ENCODE peak calls at places on chromosome 4, in nine cellular contexts. One of them, this sample, is unnamed.

GRCh38 chr4:155408796-155409195 is 32.0 kb upstream of the MAP9 start:
- DNase-seq in NCI-H345: no peak
- DNase-seq in HT1080: no peak
- DNase-seq in non-pigmented ciliary epithelial cell: no peak
- DNase-seq in LoVo: no peak
- DNase-seq in RCC 7860: no peak
- DNase-seq in EL: no peak
- DNase-seq in astrocyte of the hippocampus: no peak
- DNase-seq in stimulated activated CD8-positive, alpha-beta memory T cell treated with anti-CD3 and anti-CD28 coated beads, Interleukin-4, amount 100 ng/mL, for 24 hours: no peak
- DNase-seq in this sample: no peak

GRCh38 chr4:7761720-7762119 is 177.9 kb downstream of the AFAP1 start:
- DNase-seq in non-pigmented ciliary epithelial cell: no peak
- DNase-seq in NCI-H345: no peak
- DNase-seq in RCC 7860: peak
- DNase-seq in EL: peak
- DNase-seq in stimulated activated CD8-positive, alpha-beta memory T cell treated with anti-CD3 and anti-CD28 coated beads, Interleukin-4, amount 100 ng/mL, for 24 hours: peak
- DNase-seq in HT1080: no peak
- DNase-seq in astrocyte of the hippocampus: peak
- DNase-seq in LoVo: peak
- DNase-seq in this sample: peak

GRCh38 chr4:73257995-73258667 is 467 bp downstream of the ANKRD17 start:
- DNase-seq in NCI-H345: no peak
- DNase-seq in LoVo: peak
- DNase-seq in stimulated activated CD8-positive, alpha-beta memory T cell treated with anti-CD3 and anti-CD28 coated beads, Interleukin-4, amount 100 ng/mL, for 24 hours: no peak
- DNase-seq in RCC 7860: peak
- DNase-seq in non-pigmented ciliary epithelial cell: no peak
- DNase-seq in astrocyte of the hippocampus: peak
- DNase-seq in EL: peak
- DNase-seq in HT1080: peak
- DNase-seq in this sample: no peak

GRCh38 chr4:37434469-37434868 is 189.9 kb downstream of the NWD2 start:
- DNase-seq in astrocyte of the hippocampus: peak
- DNase-seq in non-pigmented ciliary epithelial cell: no peak
- DNase-seq in NCI-H345: no peak
- DNase-seq in LoVo: no peak
- DNase-seq in EL: peak
- DNase-seq in RCC 7860: no peak
- DNase-seq in HT1080: peak
- DNase-seq in stimulated activated CD8-positive, alpha-beta memory T cell treated with anti-CD3 and anti-CD28 coated beads, Interleukin-4, amount 100 ng/mL, for 24 hours: no peak
- DNase-seq in this sample: peak

GRCh38 chr4:173167793-173168395 is 717 bp upstream of the GALNT7 start:
- DNase-seq in LoVo: peak
- DNase-seq in non-pigmented ciliary epithelial cell: no peak
- DNase-seq in NCI-H345: peak
- DNase-seq in RCC 7860: peak
- DNase-seq in HT1080: peak
- DNase-seq in astrocyte of the hippocampus: peak
- DNase-seq in stimulated activated CD8-positive, alpha-beta memory T cell treated with anti-CD3 and anti-CD28 coated beads, Interleukin-4, amount 100 ng/mL, for 24 hours: peak
- DNase-seq in EL: peak
- DNase-seq in this sample: peak

GRCh38 chr4:183544109-183544508 is 39.3 kb downstream of the ING2 start:
- DNase-seq in EL: peak
- DNase-seq in astrocyte of the hippocampus: no peak
- DNase-seq in stimulated activated CD8-positive, alpha-beta memory T cell treated with anti-CD3 and anti-CD28 coated beads, Interleukin-4, amount 100 ng/mL, for 24 hours: no peak
- DNase-seq in HT1080: peak
- DNase-seq in RCC 7860: no peak
- DNase-seq in LoVo: no peak
- DNase-seq in NCI-H345: no peak
- DNase-seq in non-pigmented ciliary epithelial cell: no peak
- DNase-seq in this sample: peak

GRCh38 chr4:86181585-86181984 is 178.3 kb downstream of the MAPK10 start:
- DNase-seq in LoVo: no peak
- DNase-seq in RCC 7860: peak
- DNase-seq in HT1080: peak
- DNase-seq in non-pigmented ciliary epithelial cell: peak
- DNase-seq in stimulated activated CD8-positive, alpha-beta memory T cell treated with anti-CD3 and anti-CD28 coated beads, Interleukin-4, amount 100 ng/mL, for 24 hours: no peak
- DNase-seq in astrocyte of the hippocampus: peak
- DNase-seq in EL: peak
- DNase-seq in NCI-H345: no peak
- DNase-seq in this sample: peak

GRCh38 chr4:39429476-39430310 is 23.0 kb downstream of the KLB start:
- DNase-seq in stimulated activated CD8-positive, alpha-beta memory T cell treated with anti-CD3 and anti-CD28 coated beads, Interleukin-4, amount 100 ng/mL, for 24 hours: no peak
- DNase-seq in NCI-H345: no peak
- DNase-seq in EL: no peak
- DNase-seq in non-pigmented ciliary epithelial cell: no peak
- DNase-seq in astrocyte of the hippocampus: no peak
- DNase-seq in RCC 7860: no peak
- DNase-seq in HT1080: no peak
- DNase-seq in LoVo: no peak
- DNase-seq in this sample: no peak

GRCh38 chr4:54695359-54696149 is 37.8 kb downstream of the KIT start:
- DNase-seq in non-pigmented ciliary epithelial cell: no peak
- DNase-seq in HT1080: no peak
- DNase-seq in NCI-H345: no peak
- DNase-seq in astrocyte of the hippocampus: no peak
- DNase-seq in LoVo: no peak
- DNase-seq in RCC 7860: no peak
- DNase-seq in EL: no peak
- DNase-seq in stimulated activated CD8-positive, alpha-beta memory T cell treated with anti-CD3 and anti-CD28 coated beads, Interleukin-4, amount 100 ng/mL, for 24 hours: no peak
- DNase-seq in this sample: no peak

GRCh38 chr4:177127658-177128057 is 182.0 kb upstream of the NEIL3 start:
- DNase-seq in astrocyte of the hippocampus: no peak
- DNase-seq in non-pigmented ciliary epithelial cell: no peak
- DNase-seq in RCC 7860: no peak
- DNase-seq in HT1080: no peak
- DNase-seq in stimulated activated CD8-positive, alpha-beta memory T cell treated with anti-CD3 and anti-CD28 coated beads, Interleukin-4, amount 100 ng/mL, for 24 hours: no peak
- DNase-seq in EL: no peak
- DNase-seq in LoVo: no peak
- DNase-seq in NCI-H345: no peak
- DNase-seq in this sample: peak

GRCh38 chr4:121736735-121737351 is 28.1 kb downstream of the SMIM43 start:
- DNase-seq in EL: peak
- DNase-seq in stimulated activated CD8-positive, alpha-beta memory T cell treated with anti-CD3 and anti-CD28 coated beads, Interleukin-4, amount 100 ng/mL, for 24 hours: no peak
- DNase-seq in NCI-H345: peak
- DNase-seq in HT1080: peak
- DNase-seq in non-pigmented ciliary epithelial cell: no peak
- DNase-seq in LoVo: peak
- DNase-seq in RCC 7860: peak
- DNase-seq in astrocyte of the hippocampus: peak
- DNase-seq in this sample: peak

GRCh38 chr4:141140271-141141205 is 7.3 kb upstream of the RNF150 start:
- DNase-seq in non-pigmented ciliary epithelial cell: no peak
- DNase-seq in EL: no peak
- DNase-seq in LoVo: no peak
- DNase-seq in astrocyte of the hippocampus: no peak
- DNase-seq in NCI-H345: peak
- DNase-seq in HT1080: no peak
- DNase-seq in RCC 7860: no peak
- DNase-seq in stimulated activated CD8-positive, alpha-beta memory T cell treated with anti-CD3 and anti-CD28 coated beads, Interleukin-4, amount 100 ng/mL, for 24 hours: no peak
- DNase-seq in this sample: no peak

GRCh38 chr4:141346144-141346543 is 125.4 kb downstream of the ZNF330 start:
- DNase-seq in astrocyte of the hippocampus: peak
- DNase-seq in HT1080: peak
- DNase-seq in EL: peak
- DNase-seq in non-pigmented ciliary epithelial cell: no peak
- DNase-seq in NCI-H345: peak
- DNase-seq in LoVo: peak
- DNase-seq in stimulated activated CD8-positive, alpha-beta memory T cell treated with anti-CD3 and anti-CD28 coated beads, Interleukin-4, amount 100 ng/mL, for 24 hours: no peak
- DNase-seq in RCC 7860: peak
- DNase-seq in this sample: peak

GRCh38 chr4:35506161-35506560 is 738.2 kb downstream of the ARAP2 start:
- DNase-seq in RCC 7860: no peak
- DNase-seq in EL: no peak
- DNase-seq in LoVo: no peak
- DNase-seq in non-pigmented ciliary epithelial cell: no peak
- DNase-seq in stimulated activated CD8-positive, alpha-beta memory T cell treated with anti-CD3 and anti-CD28 coated beads, Interleukin-4, amount 100 ng/mL, for 24 hours: no peak
- DNase-seq in NCI-H345: no peak
- DNase-seq in astrocyte of the hippocampus: no peak
- DNase-seq in HT1080: no peak
- DNase-seq in this sample: no peak

GRCh38 chr4:53943345-53944085 is 120.9 kb downstream of the CHIC2 start:
- DNase-seq in LoVo: peak
- DNase-seq in stimulated activated CD8-positive, alpha-beta memory T cell treated with anti-CD3 and anti-CD28 coated beads, Interleukin-4, amount 100 ng/mL, for 24 hours: no peak
- DNase-seq in non-pigmented ciliary epithelial cell: no peak
- DNase-seq in HT1080: peak
- DNase-seq in RCC 7860: peak
- DNase-seq in NCI-H345: no peak
- DNase-seq in astrocyte of the hippocampus: peak
- DNase-seq in EL: peak
- DNase-seq in this sample: peak

GRCh38 chr4:93828830-93829530 is 427 bp downstream of the ATOH1 start:
- DNase-seq in EL: no peak
- DNase-seq in astrocyte of the hippocampus: peak
- DNase-seq in stimulated activated CD8-positive, alpha-beta memory T cell treated with anti-CD3 and anti-CD28 coated beads, Interleukin-4, amount 100 ng/mL, for 24 hours: no peak
- DNase-seq in LoVo: no peak
- DNase-seq in RCC 7860: no peak
- DNase-seq in non-pigmented ciliary epithelial cell: no peak
- DNase-seq in NCI-H345: peak
- DNase-seq in HT1080: no peak
- DNase-seq in this sample: no peak

GRCh38 chr4:32147446-32148064 is 1427.4 kb downstream of the PCDH7 start:
- DNase-seq in astrocyte of the hippocampus: no peak
- DNase-seq in LoVo: no peak
- DNase-seq in non-pigmented ciliary epithelial cell: no peak
- DNase-seq in HT1080: no peak
- DNase-seq in EL: no peak
- DNase-seq in RCC 7860: no peak
- DNase-seq in NCI-H345: no peak
- DNase-seq in stimulated activated CD8-positive, alpha-beta memory T cell treated with anti-CD3 and anti-CD28 coated beads, Interleukin-4, amount 100 ng/mL, for 24 hours: no peak
- DNase-seq in this sample: no peak

GRCh38 chr4:109072595-109072994 is 229.9 kb downstream of the COL25A1 start:
- DNase-seq in stimulated activated CD8-positive, alpha-beta memory T cell treated with anti-CD3 and anti-CD28 coated beads, Interleukin-4, amount 100 ng/mL, for 24 hours: no peak
- DNase-seq in non-pigmented ciliary epithelial cell: no peak
- DNase-seq in EL: peak
- DNase-seq in RCC 7860: no peak
- DNase-seq in astrocyte of the hippocampus: no peak
- DNase-seq in NCI-H345: no peak
- DNase-seq in LoVo: no peak
- DNase-seq in HT1080: peak
- DNase-seq in this sample: no peak

GRCh38 chr4:2296621-2297601 is 35.0 kb upstream of the MXD4 start:
- DNase-seq in NCI-H345: no peak
- DNase-seq in EL: no peak
- DNase-seq in LoVo: no peak
- DNase-seq in stimulated activated CD8-positive, alpha-beta memory T cell treated with anti-CD3 and anti-CD28 coated beads, Interleukin-4, amount 100 ng/mL, for 24 hours: no peak
- DNase-seq in non-pigmented ciliary epithelial cell: no peak
- DNase-seq in astrocyte of the hippocampus: no peak
- DNase-seq in RCC 7860: no peak
- DNase-seq in HT1080: no peak
- DNase-seq in this sample: no peak

GRCh38 chr4:113051361-113051760 is 1.9 kb downstream of the ANK2 start:
- DNase-seq in EL: no peak
- DNase-seq in astrocyte of the hippocampus: no peak
- DNase-seq in NCI-H345: no peak
- DNase-seq in RCC 7860: no peak
- DNase-seq in HT1080: no peak
- DNase-seq in non-pigmented ciliary epithelial cell: no peak
- DNase-seq in stimulated activated CD8-positive, alpha-beta memory T cell treated with anti-CD3 and anti-CD28 coated beads, Interleukin-4, amount 100 ng/mL, for 24 hours: no peak
- DNase-seq in LoVo: no peak
- DNase-seq in this sample: no peak

GRCh38 chr4:131316086-131316485 is 1833.0 kb upstream of the PCDH10 start:
- DNase-seq in RCC 7860: no peak
- DNase-seq in EL: no peak
- DNase-seq in NCI-H345: no peak
- DNase-seq in astrocyte of the hippocampus: no peak
- DNase-seq in HT1080: no peak
- DNase-seq in LoVo: no peak
- DNase-seq in stimulated activated CD8-positive, alpha-beta memory T cell treated with anti-CD3 and anti-CD28 coated beads, Interleukin-4, amount 100 ng/mL, for 24 hours: no peak
- DNase-seq in non-pigmented ciliary epithelial cell: no peak
- DNase-seq in this sample: no peak

GRCh38 chr4:157808796-157809408 is 363.9 kb downstream of the GASK1B start:
- DNase-seq in RCC 7860: no peak
- DNase-seq in EL: no peak
- DNase-seq in astrocyte of the hippocampus: no peak
- DNase-seq in NCI-H345: no peak
- DNase-seq in LoVo: no peak
- DNase-seq in non-pigmented ciliary epithelial cell: no peak
- DNase-seq in stimulated activated CD8-positive, alpha-beta memory T cell treated with anti-CD3 and anti-CD28 coated beads, Interleukin-4, amount 100 ng/mL, for 24 hours: no peak
- DNase-seq in HT1080: no peak
- DNase-seq in this sample: no peak

GRCh38 chr4:84964995-84965557 is 1.4 kb downstream of the WDFY3 start:
- DNase-seq in EL: no peak
- DNase-seq in HT1080: no peak
- DNase-seq in astrocyte of the hippocampus: no peak
- DNase-seq in LoVo: no peak
- DNase-seq in RCC 7860: no peak
- DNase-seq in NCI-H345: no peak
- DNase-seq in stimulated activated CD8-positive, alpha-beta memory T cell treated with anti-CD3 and anti-CD28 coated beads, Interleukin-4, amount 100 ng/mL, for 24 hours: no peak
- DNase-seq in non-pigmented ciliary epithelial cell: no peak
- DNase-seq in this sample: no peak

GRCh38 chr4:70734168-70734954 is 12.6 kb downstream of the RUFY3 start:
- DNase-seq in NCI-H345: peak
- DNase-seq in EL: peak
- DNase-seq in LoVo: peak
- DNase-seq in RCC 7860: peak
- DNase-seq in astrocyte of the hippocampus: peak
- DNase-seq in non-pigmented ciliary epithelial cell: no peak
- DNase-seq in stimulated activated CD8-positive, alpha-beta memory T cell treated with anti-CD3 and anti-CD28 coated beads, Interleukin-4, amount 100 ng/mL, for 24 hours: no peak
- DNase-seq in HT1080: peak
- DNase-seq in this sample: peak

GRCh38 chr4:123564758-123565346 is 168.3 kb downstream of the SPRY1 start:
- DNase-seq in LoVo: peak
- DNase-seq in NCI-H345: peak
- DNase-seq in astrocyte of the hippocampus: peak
- DNase-seq in EL: peak
- DNase-seq in non-pigmented ciliary epithelial cell: no peak
- DNase-seq in stimulated activated CD8-positive, alpha-beta memory T cell treated with anti-CD3 and anti-CD28 coated beads, Interleukin-4, amount 100 ng/mL, for 24 hours: peak
- DNase-seq in HT1080: peak
- DNase-seq in RCC 7860: peak
- DNase-seq in this sample: peak

GRCh38 chr4:186105721-186106335 is 1.3 kb downstream of the FAM149A start:
- DNase-seq in astrocyte of the hippocampus: peak
- DNase-seq in RCC 7860: peak
- DNase-seq in LoVo: peak
- DNase-seq in stimulated activated CD8-positive, alpha-beta memory T cell treated with anti-CD3 and anti-CD28 coated beads, Interleukin-4, amount 100 ng/mL, for 24 hours: no peak
- DNase-seq in HT1080: no peak
- DNase-seq in NCI-H345: peak
- DNase-seq in non-pigmented ciliary epithelial cell: no peak
- DNase-seq in EL: no peak
- DNase-seq in this sample: peak

GRCh38 chr4:15654556-15655222 is 468 bp downstream of the FBXL5 start:
- DNase-seq in NCI-H345: peak
- DNase-seq in EL: peak
- DNase-seq in astrocyte of the hippocampus: no peak
- DNase-seq in non-pigmented ciliary epithelial cell: no peak
- DNase-seq in LoVo: peak
- DNase-seq in RCC 7860: peak
- DNase-seq in stimulated activated CD8-positive, alpha-beta memory T cell treated with anti-CD3 and anti-CD28 coated beads, Interleukin-4, amount 100 ng/mL, for 24 hours: peak
- DNase-seq in HT1080: peak
- DNase-seq in this sample: peak

GRCh38 chr4:2595436-2595835 is 59.0 kb downstream of the FAM193A start:
- DNase-seq in RCC 7860: no peak
- DNase-seq in LoVo: no peak
- DNase-seq in astrocyte of the hippocampus: no peak
- DNase-seq in non-pigmented ciliary epithelial cell: no peak
- DNase-seq in EL: no peak
- DNase-seq in stimulated activated CD8-positive, alpha-beta memory T cell treated with anti-CD3 and anti-CD28 coated beads, Interleukin-4, amount 100 ng/mL, for 24 hours: no peak
- DNase-seq in HT1080: no peak
- DNase-seq in NCI-H345: no peak
- DNase-seq in this sample: no peak

GRCh38 chr4:141713185-141713584 is 76.8 kb downstream of the IL15 start:
- DNase-seq in EL: no peak
- DNase-seq in stimulated activated CD8-positive, alpha-beta memory T cell treated with anti-CD3 and anti-CD28 coated beads, Interleukin-4, amount 100 ng/mL, for 24 hours: no peak
- DNase-seq in HT1080: no peak
- DNase-seq in non-pigmented ciliary epithelial cell: no peak
- DNase-seq in LoVo: no peak
- DNase-seq in RCC 7860: no peak
- DNase-seq in astrocyte of the hippocampus: peak
- DNase-seq in NCI-H345: no peak
- DNase-seq in this sample: no peak

GRCh38 chr4:7806724-7807123 is 132.9 kb downstream of the AFAP1 start:
- DNase-seq in NCI-H345: no peak
- DNase-seq in EL: no peak
- DNase-seq in LoVo: no peak
- DNase-seq in RCC 7860: no peak
- DNase-seq in stimulated activated CD8-positive, alpha-beta memory T cell treated with anti-CD3 and anti-CD28 coated beads, Interleukin-4, amount 100 ng/mL, for 24 hours: no peak
- DNase-seq in non-pigmented ciliary epithelial cell: no peak
- DNase-seq in HT1080: no peak
- DNase-seq in astrocyte of the hippocampus: no peak
- DNase-seq in this sample: peak

GRCh38 chr4:48989461-48990203 is 3.6 kb downstream of the CWH43 start:
- DNase-seq in astrocyte of the hippocampus: no peak
- DNase-seq in HT1080: no peak
- DNase-seq in NCI-H345: no peak
- DNase-seq in LoVo: no peak
- DNase-seq in stimulated activated CD8-positive, alpha-beta memory T cell treated with anti-CD3 and anti-CD28 coated beads, Interleukin-4, amount 100 ng/mL, for 24 hours: no peak
- DNase-seq in non-pigmented ciliary epithelial cell: no peak
- DNase-seq in RCC 7860: no peak
- DNase-seq in EL: no peak
- DNase-seq in this sample: no peak